ENCODE peak calls at places on chromosomes 1 and 21, in ten cellular contexts. N is progenitor cell of endocrine pancreas, J is body of pancreas, I is Calu3, E is tibial nerve, W is fibroblast of lung, X is mucosa of descending colon, R is AG09319, S is AG04450, T is cardiac muscle cell. M is an unnamed sample.

GRCh38 chr1:153991151-153991472 is 550 bp downstream of the RPS27 start:
- DNase-seq in N (no peak), J (no peak), I (no peak), E (no peak), W (no peak), X (no peak), R (no peak), S (no peak), T (no peak), M (no peak)

GRCh38 chr1:5980314-5981008 is 11.8 kb downstream of the NPHP4 start:
- DNase-seq in N (no peak), J (no peak), I (no peak), E (peak; percentile 41), W (peak; percentile 11), X (no peak), R (no peak), S (no peak), T (peak; percentile 75), M (no peak)

GRCh38 chr21:27261676-27262075 is 294.8 kb upstream of the ADAMTS5 start:
- DNase-seq in N (no peak), J (no peak), I (no peak), E (no peak), W (no peak), X (no peak), R (no peak), S (no peak), T (no peak), M (no peak)

GRCh38 chr1:3070654-3071506 is 1.9 kb downstream of the PRDM16 start:
- DNase-seq in N (no peak), J (peak; percentile 47), I (no peak), E (no peak), W (no peak), X (peak; percentile 40), R (no peak), S (no peak), T (peak; percentile 36), M (no peak)

GRCh38 chr1:213623103-213623581 is 364.6 kb upstream of the PROX1 start:
- DNase-seq in N (no peak), J (no peak), I (no peak), E (no peak), W (no peak), X (no peak), R (no peak), S (no peak), T (no peak), M (no peak)

GRCh38 chr1:24536391-24536840 is 19.5 kb upstream of the NCMAP start:
- DNase-seq in N (no peak), J (no peak), I (no peak), E (no peak), W (peak; percentile 69), X (no peak), R (no peak), S (no peak), T (peak; percentile 30), M (peak; percentile 94)

GRCh38 chr21:16978309-16978895 is 534.4 kb upstream of the CXADR start:
- DNase-seq in N (no peak), J (no peak), I (no peak), E (no peak), W (no peak), X (peak; percentile 23), R (no peak), S (no peak), T (peak; percentile 7), M (no peak)

GRCh38 chr21:33396966-33397365 is 6.2 kb upstream of the IFNGR2 start:
- DNase-seq in N (no peak), J (no peak), I (no peak), E (no peak), W (peak; percentile 88), X (no peak), R (no peak), S (no peak), T (no peak), M (no peak)

GRCh38 chr1:21324368-21325137 is 34.3 kb upstream of the ECE1 start:
- DNase-seq in N (no peak), J (peak; percentile 85), I (peak; percentile 84), E (peak; percentile 54), W (peak; percentile 90), X (peak; percentile 87), R (peak; percentile 72), S (no peak), T (no peak), M (peak; percentile 92)

GRCh38 chr21:44011774-44012473 is at the start of gene TRAPPC10:
- DNase-seq in N (peak; percentile 65), J (peak; percentile 82), I (peak; percentile 82), E (peak; percentile 61), W (peak; percentile 80), X (peak; percentile 91), R (peak; percentile 60), S (peak; percentile 37), T (peak; percentile 89), M (peak; percentile 92)

GRCh38 chr1:168570652-168571051 is 5.8 kb upstream of the XCL1 start:
- DNase-seq in N (no peak), J (no peak), I (no peak), E (no peak), W (no peak), X (no peak), R (no peak), S (no peak), T (no peak), M (no peak)

GRCh38 chr1:226187019-226187322 is 430 bp upstream of the ACBD3 start:
- DNase-seq in N (no peak), J (no peak), I (no peak), E (no peak), W (no peak), X (no peak), R (no peak), S (no peak), T (no peak), M (no peak)

GRCh38 chr1:226185153-226186036 is 1.1 kb downstream of the ACBD3 start:
- DNase-seq in N (no peak), J (no peak), I (no peak), E (no peak), W (peak; percentile 22), X (no peak), R (no peak), S (no peak), T (no peak), M (no peak)

GRCh38 chr1:226187380-226187779 is 839 bp upstream of the ACBD3 start:
- DNase-seq in N (no peak), J (no peak), I (no peak), E (no peak), W (no peak), X (no peak), R (no peak), S (no peak), T (no peak), M (no peak)

GRCh38 chr1:226181996-226182714 is 4.4 kb downstream of the ACBD3 start:
- DNase-seq in N (no peak), J (peak; percentile 56), I (peak; percentile 63), E (peak; percentile 34), W (peak; percentile 57), X (peak; percentile 55), R (peak; percentile 19), S (no peak), T (peak; percentile 31), M (peak; percentile 51)

GRCh38 chr1:226186124-226187018 is at the start of gene ACBD3:
- DNase-seq in N (peak; percentile 71), J (peak; percentile 83), I (peak; percentile 91), E (peak; percentile 72), W (peak; percentile 87), X (peak; percentile 93), R (peak; percentile 60), S (peak; percentile 55), T (peak; percentile 93), M (peak; percentile 95)
- TF ChIP-seq CTCF in N (no peak), J (no peak), I (peak; percentile 24), E (no peak), W (peak; percentile 7), X (no peak), R (no peak), S (no peak), T (no peak), M (peak; percentile 30)

GRCh38 chr1:171800850-171801249 is 19.4 kb downstream of the METTL13 start:
- DNase-seq in N (no peak), J (no peak), I (no peak), E (no peak), W (no peak), X (no peak), R (no peak), S (no peak), T (no peak), M (no peak)

GRCh38 chr1:171799166-171799565 is 17.7 kb downstream of the METTL13 start:
- DNase-seq in N (no peak), J (no peak), I (no peak), E (no peak), W (no peak), X (no peak), R (no peak), S (no peak), T (no peak), M (no peak)

GRCh38 chr1:171801395-171801990 is 20.0 kb downstream of the METTL13 start:
- DNase-seq in N (no peak), J (no peak), I (peak; percentile 40), E (no peak), W (peak; percentile 65), X (no peak), R (no peak), S (no peak), T (peak; percentile 73), M (no peak)

GRCh38 chr1:171798760-171799159 is 17.3 kb downstream of the METTL13 start:
- DNase-seq in N (no peak), J (no peak), I (no peak), E (no peak), W (no peak), X (no peak), R (no peak), S (no peak), T (no peak), M (no peak)

DNA sequence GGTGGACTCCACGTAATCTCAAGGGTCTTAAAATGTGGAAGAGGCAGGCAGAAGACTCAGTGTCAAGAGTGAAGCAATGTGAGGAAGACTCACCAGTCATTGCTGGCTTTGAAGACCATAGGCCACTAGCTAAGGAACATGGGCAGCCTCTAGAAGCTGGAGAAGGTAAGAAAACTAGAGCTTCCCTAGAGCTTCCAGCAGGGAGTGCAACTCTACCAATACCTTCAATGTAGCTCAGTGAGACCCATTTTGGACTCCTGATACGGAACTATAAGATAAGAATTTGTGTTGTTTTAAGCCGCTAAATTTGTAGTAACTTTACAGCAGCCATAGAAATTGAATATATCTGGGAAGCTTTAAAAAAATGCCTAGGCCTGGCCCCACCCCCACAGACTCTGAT is 18.9 kb downstream of the METTL13 start:
- DNase-seq in N (no peak), J (no peak), I (no peak), E (no peak), W (no peak), X (no peak), R (no peak), S (no peak), T (no peak), M (no peak)
- TF ChIP-seq CTCF in N (no peak), J (no peak), I (no peak), E (no peak), W (no peak), X (no peak), R (no peak), S (no peak), T (no peak), M (no peak)

GRCh38 chr1:91526496-91526895 is 25.8 kb downstream of the CDC7 start:
- DNase-seq in N (no peak), J (no peak), I (no peak), E (no peak), W (peak; percentile 99), X (no peak), R (peak; percentile 81), S (peak; percentile 77), T (no peak), M (no peak)
- TF ChIP-seq CTCF in N (no peak), J (no peak), I (no peak), E (no peak), W (no peak), X (no peak), R (no peak), S (no peak), T (no peak), M (no peak)

GRCh38 chr21:14120091-14120734 is 90.5 kb downstream of the LIPI start:
- DNase-seq in N (no peak), J (peak; percentile 52), I (no peak), E (no peak), W (no peak), X (no peak), R (no peak), S (no peak), T (peak; percentile 52), M (no peak)
- TF ChIP-seq CTCF in N (peak; percentile 51), J (no peak), I (no peak), E (no peak), W (no peak), X (peak; percentile 48), R (peak; percentile 59), S (peak; percentile 37), T (no peak), M (no peak)

M was measured in Peyer's patch.